ENCODE peak calls at places on chromosomes 12 and 14, in six cellular contexts. F, Y, Q, U, D and C are unnamed samples.

GRCh38 chr14:59283380-59283779 is 94.9 kb downstream of the DAAM1 start:
- DNase-seq in D (no peak), Y (no peak), F (no peak), Q (peak; percentile 92), U (no peak), C (peak; percentile 36)

GRCh38 chr12:91326043-91327027 is 143.7 kb upstream of the DCN start:
- DNase-seq in Y (peak; percentile 54), U (no peak), Q (peak; percentile 71), F (peak; percentile 24), D (no peak), C (peak; percentile 83)

GRCh38 chr12:43761535-43761934 is 2.8 kb downstream of the IRAK4 start:
- DNase-seq in Y (no peak), Q (no peak), F (no peak), D (no peak), U (no peak), C (no peak)

GRCh38 chr12:116454950-116455447 is 104.2 kb upstream of the MAP1LC3B2 start:
- DNase-seq in U (no peak), D (no peak), F (peak; percentile 71), Y (no peak), Q (peak; percentile 94), C (peak; percentile 86)

GRCh38 chr14:96805906-96806305 is 8.7 kb downstream of the VRK1 start:
- DNase-seq in U (no peak), Q (no peak), F (no peak), Y (no peak), D (no peak), C (no peak)

GRCh38 chr12:6761849-6762248 is 4.3 kb upstream of the PTMS start:
- DNase-seq in U (no peak), Q (no peak), Y (no peak), F (no peak), D (no peak), C (no peak)

GRCh38 chr12:31257784-31258183 is 68.2 kb downstream of the SINHCAF start:
- DNase-seq in F (no peak), D (no peak), Y (no peak), U (no peak), Q (no peak), C (no peak)

GRCh38 chr12:3033538-3033865 is 43.7 kb upstream of the TSPAN9 start:
- DNase-seq in U (no peak), Q (no peak), D (no peak), F (no peak), Y (no peak), C (no peak)

GRCh38 chr12:48028541-48029400 is 24.5 kb upstream of the COL2A1 start:
- DNase-seq in Y (no peak), Q (no peak), F (no peak), D (no peak), U (no peak), C (no peak)

GRCh38 chr14:62179367-62180018 is 417.3 kb downstream of the SNAPC1 start:
- DNase-seq in D (no peak), U (no peak), Q (peak; percentile 90), F (peak; percentile 26), Y (peak; percentile 70), C (peak; percentile 95)
- TF ChIP-seq CTCF in D (no peak), U (peak; percentile 57), Q (peak; percentile 78), F (peak; percentile 69), Y (peak; percentile 60), C (peak; percentile 75)

DNA sequence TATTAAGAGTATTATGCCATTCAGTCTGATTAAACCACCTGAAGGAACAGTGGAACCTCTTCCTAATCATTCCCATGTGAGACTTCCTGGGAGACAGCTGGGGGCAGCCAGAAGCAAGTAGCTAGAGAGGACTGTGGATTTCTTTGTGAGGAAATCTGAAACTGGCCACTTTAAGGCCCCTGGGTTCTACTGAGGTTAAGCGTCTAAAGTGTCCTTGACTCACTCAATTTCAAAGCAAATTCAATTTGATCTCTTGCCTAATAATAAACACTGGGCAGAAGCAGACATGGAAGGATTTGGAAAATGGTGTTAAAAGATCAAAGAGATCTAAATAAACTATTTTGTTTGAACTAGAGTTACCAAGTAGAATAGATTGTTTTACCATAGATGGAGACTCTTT is 909.9 kb downstream of the NRXN3 start:
- DNase-seq in U (no peak), F (no peak), Q (no peak), D (no peak), Y (no peak), C (no peak)
- TF ChIP-seq CTCF in U (no peak), F (no peak), Q (no peak), D (no peak), Y (no peak), C (no peak)

GRCh38 chr14:91912035-91912434 is 35.5 kb downstream of the FBLN5 start:
- DNase-seq in Y (no peak), Q (no peak), F (no peak), U (no peak), D (no peak), C (no peak)
- TF ChIP-seq CTCF in Y (no peak), Q (no peak), F (no peak), U (no peak), D (no peak), C (no peak)

GRCh38 chr14:23052182-23052623 is 5.1 kb downstream of the CDH24 start:
- DNase-seq in Y (no peak), F (no peak), Q (no peak), D (no peak), U (no peak), C (no peak)
- TF ChIP-seq CTCF in Y (no peak), F (no peak), Q (peak; percentile 12), D (no peak), U (no peak), C (no peak)

GRCh38 chr14:75673345-75673744 is 12.3 kb downstream of the TTLL5 start:
- DNase-seq in D (no peak), U (no peak), F (no peak), Q (no peak), Y (peak; percentile 58), C (no peak)

GRCh38 chr14:75672588-75673192 is 11.6 kb downstream of the TTLL5 start:
- DNase-seq in F (no peak), Q (no peak), U (no peak), Y (no peak), D (no peak), C (no peak)

DNA sequence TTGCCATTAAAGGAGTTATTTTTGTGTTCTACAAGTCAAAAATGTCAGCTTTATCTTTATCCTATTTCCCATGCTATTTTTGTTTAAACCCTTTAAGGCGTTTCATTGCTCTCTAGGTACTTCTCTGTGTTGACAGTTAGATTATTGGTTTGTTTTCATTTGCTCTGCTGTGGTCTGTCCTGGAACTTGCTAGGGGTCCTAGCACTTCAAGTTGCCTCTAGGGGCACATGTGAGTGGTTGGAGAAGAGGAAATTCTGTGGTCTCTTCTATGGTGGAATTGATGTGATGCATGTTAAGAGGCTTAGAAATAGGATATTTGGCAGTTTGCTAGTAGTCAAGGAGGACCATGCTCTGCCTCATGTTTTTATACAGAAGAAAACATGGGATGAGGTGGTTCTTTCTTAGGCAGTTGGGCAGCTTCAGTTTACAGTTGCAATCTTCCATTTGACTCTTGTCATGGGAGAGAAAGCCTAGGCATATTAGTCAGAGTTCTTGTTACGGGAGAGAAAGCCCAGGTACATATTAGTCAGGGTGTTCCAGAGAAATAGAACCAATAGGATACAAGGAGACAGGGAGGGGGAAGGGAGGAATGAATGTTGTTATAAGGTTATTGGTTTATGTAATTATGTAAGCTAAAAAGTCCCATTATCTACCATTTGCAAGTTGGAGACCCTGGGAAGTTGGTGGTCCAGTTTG is 14.4 kb downstream of the TTLL5 start:
- DNase-seq in D (no peak), F (no peak), Q (no peak), Y (no peak), U (no peak), C (no peak)
- TF ChIP-seq CTCF in D (no peak), F (no peak), Q (no peak), Y (no peak), U (no peak), C (no peak)